ENCODE peak calls at places on chromosomes 1 and 21, in five cellular contexts. T, K, O, V and J are unnamed samples.

GRCh38 chr1:221031015-221031889 is 152.0 kb downstream of the HLX start:
- DNase-seq in O (no peak), T (no peak), K (no peak), V (no peak), J (no peak)

GRCh38 chr1:1273152-1273534 is 511 bp downstream of the UBE2J2 start:
- DNase-seq in O (no peak), K (no peak), V (no peak), T (no peak), J (no peak)

GRCh38 chr1:59672851-59673574 is 141.7 kb upstream of the HOOK1 start:
- DNase-seq in V (no peak), T (no peak), O (no peak), K (peak), J (no peak)

GRCh38 chr1:42835422-42835821 is 11.0 kb upstream of the ZNF691 start:
- DNase-seq in K (no peak), T (no peak), V (no peak), O (no peak), J (no peak)

GRCh38 chr1:38142606-38143005 is 96.0 kb upstream of the POU3F1 start:
- DNase-seq in K (no peak), V (no peak), O (no peak), T (no peak), J (no peak)

GRCh38 chr1:27868932-27869718 is 3.2 kb upstream of the THEMIS2 start:
- DNase-seq in T (no peak), V (no peak), K (no peak), O (no peak), J (peak)

GRCh38 chr1:203351037-203351625 is at the start of gene FMOD:
- DNase-seq in O (no peak), K (no peak), T (peak), V (no peak), J (no peak)

GRCh38 chr1:248590055-248590454 is 7.4 kb downstream of the OR2T10 start:
- DNase-seq in T (no peak), O (no peak), K (no peak), V (no peak), J (no peak)

GRCh38 chr1:229364216-229365065 is 21.6 kb upstream of the CCSAP start:
- DNase-seq in T (no peak), K (no peak), O (no peak), V (no peak), J (no peak)

GRCh38 chr1:16618719-16619118 is 5.4 kb upstream of the NBPF1 start:
- DNase-seq in T (peak), K (no peak), V (no peak), O (no peak), J (no peak)

GRCh38 chr1:60809204-60809985 is 273.0 kb upstream of the NFIA start:
- DNase-seq in K (no peak), T (no peak), O (no peak), V (no peak), J (no peak)

GRCh38 chr1:23122023-23122738 is 46.5 kb downstream of the LUZP1 start:
- DNase-seq in V (no peak), T (peak), K (no peak), O (no peak), J (no peak)

GRCh38 chr1:20209471-20209870 is 23.2 kb upstream of the PLA2G2C start:
- DNase-seq in T (no peak), K (no peak), O (no peak), V (no peak), J (no peak)

GRCh38 chr1:247360991-247361721 is 29.5 kb upstream of the ZNF496 start:
- DNase-seq in V (no peak), K (no peak), O (no peak), T (peak), J (no peak)

GRCh38 chr1:109621402-109622101 is 1.9 kb downstream of the AMPD2 start:
- DNase-seq in V (no peak), T (peak), K (no peak), O (no peak), J (no peak)

GRCh38 chr1:106700151-106700550 is 356.3 kb upstream of the PRMT6 start:
- DNase-seq in V (no peak), O (no peak), T (no peak), K (no peak), J (no peak)

GRCh38 chr21:25080706-25081495 is 526.4 kb downstream of the MRPL39 start:
- DNase-seq in K (peak), V (no peak), T (no peak), O (no peak), J (no peak)

GRCh38 chr1:22925111-22925510 is 47.6 kb downstream of the LACTBL1 start:
- DNase-seq in O (no peak), K (no peak), T (no peak), V (no peak), J (no peak)

GRCh38 chr1:153849487-153850185 is 73.1 kb downstream of the GATAD2B start:
- DNase-seq in K (no peak), T (no peak), O (no peak), V (no peak), J (no peak)

GRCh38 chr1:27504588-27505419 is 14.8 kb upstream of the WASF2 start:
- DNase-seq in K (peak), O (peak), V (no peak), T (peak), J (no peak)

GRCh38 chr1:82062206-82062605 is 261.5 kb downstream of the ADGRL2 start:
- DNase-seq in T (no peak), O (no peak), V (no peak), K (peak), J (no peak)